ENCODE peak calls at places on chromosomes 13 and 19, in nine cellular contexts. E is left ventricle myocardium inferior, C is pancreas, J is fibroblast of pulmonary artery, Y is epithelial cell of esophagus, S is tibial nerve, P is AG09309, X is fibroblast of lung, B is Caco-2. G is an unnamed sample.

GRCh38 chr19:3224346-3225325 is at the start of gene CELF5:
- DNase-seq in X (peak), B (peak), S (no peak), Y (peak), E (peak), C (no peak), P (no peak), J (peak), G (no peak)

GRCh38 chr19:15934332-15935078 is at the start of gene CYP4F11:
- DNase-seq in J (no peak), B (no peak), S (peak), C (peak), Y (peak), E (peak), P (no peak), X (no peak), G (no peak)

GRCh38 chr19:46951236-46951986 is 68.2 kb upstream of the NPAS1 start:
- DNase-seq in P (no peak), J (no peak), B (peak), S (no peak), E (no peak), Y (peak), X (peak), C (no peak), G (no peak)

GRCh38 chr13:74683411-74683810 is 549.2 kb upstream of the KLF12 start:
- DNase-seq in J (peak), C (no peak), S (no peak), X (no peak), Y (peak), B (peak), E (no peak), P (no peak), G (no peak)

GRCh38 chr19:22595918-22596341 is 38.2 kb upstream of the ZNF492 start:
- DNase-seq in C (peak), P (no peak), S (peak), J (no peak), E (peak), Y (no peak), X (no peak), B (no peak), G (peak)

GRCh38 chr19:38736413-38737280 is 7.6 kb downstream of the CAPN12 start:
- DNase-seq in P (no peak), Y (peak), B (peak), E (no peak), X (no peak), C (peak), S (no peak), J (no peak), G (no peak)

GRCh38 chr13:36345438-36346221 is 564 bp downstream of the SPART start:
- DNase-seq in X (peak), C (peak), J (peak), E (peak), B (no peak), S (peak), Y (peak), P (peak), G (peak)

GRCh38 chr19:1453525-1454371 is 3.8 kb downstream of the APC2 start:
- DNase-seq in X (no peak), C (peak), E (no peak), S (peak), P (no peak), J (no peak), B (no peak), Y (peak), G (no peak)

GRCh38 chr19:56253737-56254136 is 18.8 kb upstream of the EDDM13 start:
- DNase-seq in P (peak), X (peak), C (no peak), B (peak), S (peak), J (peak), E (no peak), Y (peak), G (no peak)

GRCh38 chr19:43934055-43934984 is 762 bp downstream of the ZNF45 start:
- DNase-seq in P (no peak), B (no peak), J (no peak), X (no peak), Y (peak), S (no peak), C (no peak), E (no peak), G (no peak)
- TF ChIP-seq CTCF in P (no peak), B (peak), J (peak), X (no peak), Y (no peak), S (no peak), C (no peak), E (no peak), G (no peak)

GRCh38 chr13:113002206-113002821 is 33.3 kb downstream of the MCF2L start:
- DNase-seq in P (no peak), E (no peak), Y (no peak), X (no peak), J (no peak), S (no peak), B (peak), C (no peak), G (no peak)
- TF ChIP-seq CTCF in P (peak), E (peak), Y (no peak), X (no peak), J (peak), S (no peak), B (peak), C (no peak), G (no peak)

GRCh38 chr13:52195052-52195837 is 35.8 kb upstream of the NEK3 start:
- DNase-seq in B (no peak), X (peak), J (peak), Y (peak), S (peak), P (no peak), E (peak), C (peak), G (peak)
- TF ChIP-seq CTCF in B (no peak), X (no peak), J (no peak), Y (peak), S (no peak), P (no peak), E (no peak), C (no peak), G (no peak)

GRCh38 chr13:59677966-59678814 is 485.5 kb downstream of the DIAPH3 start:
- DNase-seq in E (no peak), C (no peak), B (peak), S (peak), J (peak), P (peak), Y (peak), X (peak), G (no peak)
- TF ChIP-seq CTCF in E (peak), C (peak), B (peak), S (peak), J (peak), P (peak), Y (peak), X (peak), G (no peak)

GRCh38 chr13:92716749-92717148 is 509.9 kb upstream of the GPC6 start:
- DNase-seq in P (no peak), S (peak), X (peak), C (no peak), B (no peak), E (no peak), Y (peak), J (peak), G (no peak)
- TF ChIP-seq CTCF in P (peak), S (no peak), X (peak), C (no peak), B (no peak), E (peak), Y (peak), J (peak), G (no peak)

DNA sequence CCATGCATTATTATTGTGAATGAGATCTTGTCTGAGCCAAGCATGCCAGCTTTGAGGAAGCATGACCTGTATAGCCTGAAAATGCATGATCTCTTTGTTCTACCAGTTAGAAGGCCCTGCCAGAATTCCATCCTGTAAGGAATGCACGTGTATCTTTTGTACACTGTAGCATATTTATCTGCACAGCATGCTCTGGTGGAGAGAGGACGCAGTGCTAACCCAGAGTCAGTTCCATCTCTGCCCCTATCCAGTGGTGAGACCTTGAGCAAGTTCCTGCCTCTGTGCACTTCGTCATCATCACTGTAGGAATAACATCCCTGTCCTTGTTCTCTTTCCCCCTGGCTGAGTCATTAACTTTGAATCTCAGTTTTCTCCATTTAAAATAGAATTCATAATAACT is 233.8 kb downstream of the SLC7A1 start:
- DNase-seq in C (no peak), B (no peak), E (no peak), Y (no peak), S (no peak), X (no peak), P (no peak), J (no peak), G (no peak)
- TF ChIP-seq CTCF in C (no peak), B (no peak), E (no peak), Y (no peak), S (no peak), X (no peak), P (no peak), J (no peak), G (no peak)